ENCODE peak calls at places on chromosomes 11 and 22, in ten cellular contexts. E is A549, N is colonic mucosa, O is body of pancreas, J is GM23338, I is ovary, W is Calu3, R is left lung, F is nephron progenitor cell, A is cardiac fibroblast. L is an unnamed sample.

GRCh38 chr11:12184696-12185095 is 74.3 kb downstream of the MICAL2 start:
- DNase-seq in F (no peak), O (no peak), N (no peak), R (no peak), I (no peak), J (no peak), A (peak), W (no peak), E (no peak), L (no peak)

GRCh38 chr11:87779276-87780067 is 395.8 kb downstream of the RAB38 start:
- DNase-seq in O (peak), J (no peak), R (no peak), N (no peak), E (no peak), W (no peak), I (no peak), F (no peak), A (no peak), L (no peak)

GRCh38 chr11:65571940-65572339 is 398 bp upstream of the FAM89B start:
- DNase-seq in W (peak), R (no peak), J (peak), O (peak), N (no peak), E (peak), I (no peak), F (no peak), A (peak), L (no peak)

GRCh38 chr22:32338757-32339156 is 18.9 kb upstream of the RFPL3 start:
- DNase-seq in F (no peak), W (no peak), N (no peak), J (no peak), A (no peak), O (no peak), R (no peak), I (no peak), E (no peak), L (no peak)

GRCh38 chr22:40764743-40765441 is 54.3 kb downstream of the SLC25A17 start:
- DNase-seq in W (no peak), A (peak), J (no peak), E (no peak), N (no peak), F (no peak), I (no peak), R (no peak), O (no peak), L (no peak)

GRCh38 chr22:22239311-22239939 is 5.2 kb upstream of the VPREB1 start:
- DNase-seq in W (no peak), N (no peak), E (no peak), R (no peak), I (no peak), J (no peak), A (no peak), O (no peak), F (no peak), L (no peak)

GRCh38 chr11:93542753-93543246 is 391 bp downstream of the SMCO4 start:
- DNase-seq in A (no peak), E (no peak), W (no peak), N (peak), R (peak), F (no peak), J (no peak), I (peak), O (peak), L (no peak)

GRCh38 chr11:65590240-65590738 is 5.3 kb downstream of the KCNK7 start:
- DNase-seq in W (no peak), R (no peak), A (peak), I (peak), E (no peak), J (no peak), O (no peak), F (no peak), N (no peak), L (no peak)

GRCh38 chr22:43485717-43486116 is 73.9 kb downstream of the MPPED1 start:
- DNase-seq in W (no peak), I (no peak), O (no peak), N (no peak), F (no peak), A (no peak), R (no peak), J (no peak), E (no peak), L (no peak)

GRCh38 chr22:22508274-22509176 is at the start of gene ZNF280B:
- DNase-seq in W (peak), N (peak), A (peak), R (peak), E (peak), I (peak), F (peak), J (peak), O (peak), L (peak)

GRCh38 chr22:24191381-24191841 is 10.1 kb downstream of the SUSD2 start:
- DNase-seq in E (no peak), W (no peak), A (no peak), N (no peak), R (peak), I (peak), J (no peak), O (no peak), F (no peak), L (no peak)

GRCh38 chr22:43955883-43956286 is 643 bp downstream of the SAMM50 start:
- DNase-seq in A (peak), E (no peak), N (no peak), F (no peak), O (no peak), J (peak), I (no peak), R (no peak), W (no peak), L (no peak)

GRCh38 chr11:61963282-61964057 is 4.0 kb downstream of the FTH1 start:
- DNase-seq in I (no peak), J (no peak), F (no peak), A (peak), N (no peak), O (peak), E (peak), R (peak), W (no peak), L (no peak)

GRCh38 chr22:29750559-29750958 is 16.2 kb downstream of the ZMAT5 start:
- DNase-seq in A (no peak), W (no peak), O (peak), N (no peak), E (no peak), F (no peak), J (no peak), R (no peak), I (no peak), L (no peak)

GRCh38 chr22:17832665-17833064 is 58.4 kb upstream of the BID start:
- DNase-seq in W (no peak), N (peak), I (no peak), O (no peak), E (no peak), F (no peak), R (no peak), J (no peak), A (no peak), L (no peak)

GRCh38 chr22:17841836-17842235 is 67.6 kb upstream of the BID start:
- DNase-seq in A (no peak), N (no peak), F (no peak), I (no peak), R (no peak), J (no peak), E (no peak), W (no peak), O (no peak), L (no peak)

GRCh38 chr22:17835256-17835655 is 61.0 kb upstream of the BID start:
- DNase-seq in F (no peak), I (no peak), A (no peak), W (no peak), O (no peak), R (no peak), N (no peak), J (no peak), E (no peak), L (no peak)

GRCh38 chr22:17838180-17838865 is 64.1 kb upstream of the BID start:
- DNase-seq in F (no peak), R (no peak), O (no peak), I (no peak), J (no peak), A (no peak), W (no peak), E (no peak), N (no peak), L (no peak)

DNA sequence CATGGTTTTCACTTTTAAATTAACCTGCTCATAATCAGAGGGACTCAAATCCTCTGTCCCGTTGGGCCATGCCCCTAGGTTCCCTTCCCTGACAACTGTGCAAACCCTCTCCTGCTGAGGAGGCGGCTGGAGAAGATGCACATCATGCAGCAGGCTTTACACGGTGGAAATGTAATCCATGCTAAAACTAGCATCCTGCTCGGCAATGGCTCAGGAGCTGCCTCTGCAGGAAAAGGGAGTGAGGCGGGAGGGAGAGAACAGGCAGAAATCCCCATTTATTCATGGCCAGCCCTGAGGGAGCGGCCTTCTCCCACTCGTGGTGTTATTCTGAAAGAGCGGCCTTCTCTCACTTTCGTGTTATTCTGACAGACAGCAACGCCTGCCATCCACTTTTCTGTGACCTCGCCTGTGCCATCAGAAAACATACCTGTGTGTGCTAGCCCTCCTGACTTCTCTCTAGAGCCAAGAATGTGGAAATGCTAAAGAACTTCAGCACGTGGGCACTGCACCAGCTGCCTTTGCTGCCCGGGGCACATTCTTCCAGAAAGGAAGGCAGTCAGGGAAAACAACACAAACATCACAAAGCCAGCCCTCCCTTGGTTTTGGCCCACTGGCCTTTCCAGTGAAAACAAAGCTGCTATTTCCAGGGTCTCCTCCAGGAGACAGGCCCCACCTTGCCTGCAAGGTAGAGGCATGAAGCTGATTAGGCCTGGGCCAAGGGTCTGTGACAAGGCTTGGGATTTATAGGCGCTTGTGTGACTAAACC is 62.9 kb upstream of the BID start:
- DNase-seq in J (peak), W (no peak), I (no peak), R (no peak), N (no peak), A (no peak), E (no peak), F (no peak), O (no peak), L (no peak)
- TF ChIP-seq CTCF in J (no peak), W (no peak), I (no peak), R (no peak), N (no peak), A (no peak), E (no peak), F (no peak), O (no peak), L (no peak)

GRCh38 chr11:76513654-76514034 is 68.8 kb downstream of the EMSY start:
- DNase-seq in I (no peak), O (no peak), F (no peak), A (no peak), E (no peak), R (no peak), N (no peak), J (no peak), W (no peak), L (no peak)
- TF ChIP-seq CTCF in I (no peak), O (no peak), F (no peak), A (no peak), E (no peak), R (no peak), N (no peak), J (no peak), W (peak), L (no peak)

GRCh38 chr11:99814738-99815137 is 794.0 kb downstream of the CNTN5 start:
- DNase-seq in R (no peak), E (peak), I (no peak), O (no peak), N (no peak), A (no peak), J (peak), F (no peak), W (no peak), L (no peak)
- TF ChIP-seq CTCF in R (no peak), E (no peak), I (no peak), O (no peak), N (no peak), A (no peak), J (peak), F (no peak), W (no peak), L (no peak)

DNA sequence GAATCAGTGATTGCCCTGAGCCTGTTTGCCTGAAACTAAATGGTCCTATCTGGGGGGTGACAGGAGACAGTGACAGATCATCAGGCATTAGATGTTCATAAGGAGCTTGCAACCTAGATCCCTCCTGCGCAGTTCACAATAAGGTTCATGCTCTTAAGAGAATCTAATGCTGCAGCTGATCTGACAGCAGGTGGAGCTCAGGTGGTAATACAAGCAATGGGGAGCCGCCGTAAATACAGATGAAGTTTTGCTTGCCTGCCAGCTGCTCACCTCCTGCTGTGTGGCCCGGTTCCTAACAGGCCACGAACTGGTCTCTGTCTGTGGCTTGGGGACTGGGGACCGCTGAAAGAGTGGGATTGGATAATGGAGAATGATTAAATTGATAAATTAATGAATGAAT is 14.0 kb downstream of the NOX4 start:
- DNase-seq in F (no peak), I (no peak), O (peak), E (peak), R (no peak), W (peak), N (no peak), A (no peak), J (peak), L (no peak)
- TF ChIP-seq CTCF in F (no peak), I (no peak), O (no peak), E (no peak), R (no peak), W (no peak), N (no peak), A (no peak), J (peak), L (no peak)

DNA sequence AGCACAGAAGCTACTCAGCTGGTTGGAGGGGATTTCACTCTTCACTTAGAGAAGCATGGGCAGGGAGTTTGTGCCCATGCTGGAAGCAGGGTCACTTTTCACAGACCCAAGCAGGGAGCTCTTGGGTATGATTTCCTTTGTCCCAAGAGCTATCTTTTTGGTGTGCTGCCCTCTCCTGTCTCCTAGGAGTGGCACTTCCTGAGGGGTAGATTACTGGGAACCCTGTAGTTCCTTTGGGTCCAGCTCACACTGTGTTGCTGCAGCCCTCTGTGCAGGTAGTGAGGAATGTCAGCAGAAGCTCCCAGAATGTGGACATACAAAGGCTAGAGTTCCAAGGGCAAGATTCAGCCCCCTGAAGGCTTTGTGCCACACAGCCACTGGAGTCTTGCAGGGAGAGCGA is 537.1 kb upstream of the ANO3 start:
- DNase-seq in W (no peak), N (no peak), F (no peak), J (peak), E (no peak), O (no peak), I (no peak), R (no peak), A (no peak), L (no peak)
- TF ChIP-seq CTCF in W (no peak), N (no peak), F (no peak), J (peak), E (no peak), O (no peak), I (no peak), R (no peak), A (no peak), L (no peak)

GRCh38 chr11:67253872-67254624 is 12.2 kb upstream of the GRK2 start:
- DNase-seq in A (no peak), J (no peak), O (no peak), I (no peak), R (no peak), E (no peak), N (no peak), F (no peak), W (no peak), L (no peak)

GRCh38 chr11:67254768-67255167 is 11.5 kb upstream of the GRK2 start:
- DNase-seq in R (no peak), W (no peak), O (no peak), E (no peak), N (no peak), F (no peak), I (no peak), J (no peak), A (no peak), L (no peak)

GRCh38 chr11:67250059-67251043 is 15.9 kb upstream of the GRK2 start:
- DNase-seq in F (no peak), N (no peak), E (no peak), J (no peak), A (no peak), I (no peak), W (no peak), R (no peak), O (no peak), L (no peak)

GRCh38 chr11:67252831-67253239 is 13.4 kb upstream of the GRK2 start:
- DNase-seq in O (peak), J (peak), I (no peak), F (no peak), W (peak), A (peak), E (peak), N (no peak), R (no peak), L (no peak)

DNA sequence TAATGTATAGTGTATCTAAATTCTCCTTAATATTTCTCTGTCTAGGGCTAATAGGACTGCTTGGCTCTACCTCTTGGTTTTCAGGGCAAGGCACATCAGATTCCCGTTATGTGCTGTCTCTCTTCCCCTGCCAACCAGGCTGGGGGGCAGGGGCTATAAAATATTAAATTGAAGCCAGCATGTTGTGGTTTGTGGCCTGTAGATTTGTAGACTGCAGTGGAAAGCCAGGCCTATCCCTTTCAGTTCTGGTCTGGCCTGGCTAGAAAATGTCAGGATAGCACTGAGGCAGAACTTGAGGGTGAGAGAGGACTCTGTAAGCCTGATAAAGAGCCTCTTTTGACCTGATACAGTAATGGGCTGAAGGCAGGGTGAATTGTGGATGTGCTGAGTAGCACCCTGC is 14.4 kb upstream of the GRK2 start:
- DNase-seq in N (no peak), O (no peak), A (no peak), I (no peak), F (no peak), J (no peak), E (no peak), W (no peak), R (no peak), L (no peak)
- TF ChIP-seq CTCF in N (no peak), O (no peak), A (no peak), I (no peak), F (no peak), J (no peak), E (no peak), W (no peak), R (no peak), L (no peak)

DNA sequence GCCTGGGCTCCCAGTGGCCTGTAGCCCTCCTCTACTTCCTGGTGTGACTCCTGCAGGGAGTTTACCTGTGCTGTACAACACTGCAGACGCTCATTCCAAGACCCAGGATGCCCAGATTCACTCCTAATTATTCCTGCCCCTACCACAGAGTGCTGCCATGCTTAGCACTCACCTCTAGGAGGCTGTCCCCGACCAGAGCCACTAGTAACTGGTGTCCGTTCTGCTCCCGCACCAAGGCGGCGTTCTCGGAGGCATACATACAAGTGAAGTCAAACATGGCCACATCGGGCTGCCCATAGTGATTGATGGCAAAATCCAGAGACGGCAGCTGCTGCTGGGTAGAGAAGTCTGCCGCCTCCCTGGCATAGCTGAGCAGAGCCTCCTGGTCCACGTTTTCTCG is 122.3 kb upstream of the BID start:
- DNase-seq in J (peak), F (peak), O (peak), I (no peak), R (no peak), A (no peak), N (no peak), W (no peak), E (peak), L (peak)
- TF ChIP-seq CTCF in J (peak), F (peak), O (no peak), I (no peak), R (no peak), A (peak), N (no peak), W (no peak), E (no peak), L (peak)